ENCODE peak calls at places on chromosomes 16 and 17, in five cellular contexts. V is activated CD8-positive, alpha-beta T cell treated with anti-CD3 and anti-CD28 coated beads for 36 hours; Z is adrenal gland; F is right atrium auricular region; A is astrocyte of the spinal cord. I is an unnamed sample.
A peak's percentile ranks its signal among the peaks of the same experiment; 100 is the strongest.

GRCh38 chr16:57882797-57883196 is 80.5 kb upstream of the KIFC3 start:
- DNase-seq in V (no peak), Z (no peak), F (no peak), A (peak; percentile 33), I (peak; percentile 7)

GRCh38 chr17:76716146-76716833 is 5.5 kb upstream of the MXRA7 start:
- DNase-seq in V (peak; percentile 93), Z (no peak), F (peak; percentile 95), A (peak; percentile 98), I (peak; percentile 99)

GRCh38 chr17:30586818-30587595 is 109.8 kb downstream of the GOSR1 start:
- DNase-seq in V (peak; percentile 21), Z (peak; percentile 25), F (no peak), A (peak; percentile 46), I (peak; percentile 78)

GRCh38 chr16:49720225-49720624 is 135.7 kb downstream of the ZNF423 start:
- DNase-seq in V (no peak), Z (no peak), F (no peak), A (no peak), I (no peak)

GRCh38 chr17:9421525-9421924 is 154.1 kb downstream of the STX8 start:
- DNase-seq in V (no peak), Z (no peak), F (no peak), A (no peak), I (no peak)

GRCh38 chr17:42950044-42950783 is 14.0 kb downstream of the AARSD1 start:
- DNase-seq in V (no peak), Z (no peak), F (no peak), A (no peak), I (no peak)

GRCh38 chr16:60642956-60643355 is 1393.3 kb downstream of the CDH8 start:
- DNase-seq in V (no peak), Z (no peak), F (no peak), A (peak; percentile 82), I (no peak)

GRCh38 chr16:51146256-51146924 is 4.7 kb downstream of the SALL1 start:
- DNase-seq in V (no peak), Z (no peak), F (no peak), A (peak; percentile 77), I (peak; percentile 47)

DNA sequence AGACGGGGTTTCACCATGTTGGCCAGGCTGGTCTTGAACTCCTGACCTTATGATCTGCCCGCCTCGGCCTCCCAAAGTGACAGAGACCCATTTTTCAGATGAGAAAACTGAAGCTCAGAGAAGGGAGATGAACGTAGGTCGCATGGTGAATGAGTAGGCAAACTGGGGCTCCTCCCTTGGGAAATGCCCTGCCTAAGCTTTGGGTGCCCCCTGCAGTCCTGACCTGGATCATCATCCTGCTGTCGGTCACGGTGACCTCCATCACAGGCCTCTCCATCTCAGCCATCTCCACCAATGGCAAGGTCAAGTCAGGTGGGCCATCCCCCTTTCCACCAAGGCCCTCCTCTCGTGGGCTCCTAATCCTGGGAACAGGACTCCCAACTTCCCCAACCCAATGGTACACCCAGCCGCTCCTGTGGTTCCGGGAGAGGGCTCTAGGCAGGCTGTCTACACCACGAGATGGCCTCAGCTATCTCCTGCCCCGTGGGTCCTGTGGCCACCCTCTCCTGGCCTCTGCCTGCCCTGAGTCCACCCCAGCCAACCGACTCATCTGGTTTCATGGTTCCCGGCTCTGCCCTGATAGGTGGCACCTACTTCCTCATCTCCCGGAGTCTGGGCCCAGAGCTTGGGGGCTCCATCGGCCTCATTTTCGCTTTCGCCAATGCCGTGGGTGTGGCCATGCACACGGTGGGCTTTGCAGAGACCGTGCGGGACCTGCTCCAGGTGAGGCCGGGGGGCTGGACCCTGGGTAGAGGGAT is 4.7 kb downstream of the SLC12A3 start:
- DNase-seq in V (peak; percentile 69), Z (no peak), F (no peak), A (no peak), I (peak; percentile 17)
- TF ChIP-seq CTCF in V (no peak), Z (no peak), F (no peak), A (peak; percentile 25), I (peak; percentile 59)

GRCh38 chr17:61658183-61658582 is 67.2 kb upstream of the NACA2 start:
- DNase-seq in V (no peak), Z (no peak), F (no peak), A (no peak), I (no peak)
- TF ChIP-seq CTCF in V (no peak), Z (no peak), F (no peak), A (no peak), I (no peak)

GRCh38 chr16:69397821-69398521 is 12.2 kb upstream of the TERF2 start:
- DNase-seq in V (no peak), Z (peak; percentile 75), F (peak; percentile 66), A (peak; percentile 81), I (peak; percentile 72)
- TF ChIP-seq CTCF in V (peak; percentile 24), Z (peak; percentile 84), F (peak; percentile 74), A (peak; percentile 77), I (peak; percentile 76)

DNA sequence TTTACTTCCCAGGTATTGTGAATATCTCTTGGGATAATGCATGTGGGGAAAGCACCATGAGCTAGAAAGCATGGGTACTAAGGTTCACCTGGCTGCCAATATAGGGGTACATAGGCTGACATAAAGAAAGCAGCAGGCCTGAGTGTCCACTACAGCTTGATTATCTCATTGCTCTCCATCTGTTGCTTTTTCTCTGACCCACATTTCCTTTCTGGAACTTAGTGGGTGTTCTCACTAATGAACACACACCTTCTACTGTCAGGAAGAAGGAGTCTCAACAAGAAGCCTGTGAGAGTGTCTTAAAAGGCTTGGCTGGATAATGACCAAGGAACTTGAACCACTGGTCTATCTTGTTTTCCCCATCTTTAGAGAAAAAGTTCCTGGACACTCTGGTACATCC is 62.5 kb downstream of the CA10 start:
- DNase-seq in V (no peak), Z (no peak), F (no peak), A (no peak), I (no peak)
- TF ChIP-seq CTCF in V (no peak), Z (no peak), F (no peak), A (no peak), I (no peak)

GRCh38 chr16:72689851-72690250 is 358.1 kb downstream of the ZFHX3 start:
- DNase-seq in V (no peak), Z (no peak), F (no peak), A (no peak), I (no peak)
- TF ChIP-seq CTCF in V (no peak), Z (no peak), F (no peak), A (peak; percentile 12), I (no peak)

GRCh38 chr17:58960068-58960467 is 146.6 kb downstream of the TRIM37 start:
- DNase-seq in V (no peak), Z (no peak), F (no peak), A (peak; percentile 78), I (peak; percentile 92)
- TF ChIP-seq CTCF in V (no peak), Z (peak; percentile 24), F (no peak), A (peak; percentile 47), I (peak; percentile 66)

DNA sequence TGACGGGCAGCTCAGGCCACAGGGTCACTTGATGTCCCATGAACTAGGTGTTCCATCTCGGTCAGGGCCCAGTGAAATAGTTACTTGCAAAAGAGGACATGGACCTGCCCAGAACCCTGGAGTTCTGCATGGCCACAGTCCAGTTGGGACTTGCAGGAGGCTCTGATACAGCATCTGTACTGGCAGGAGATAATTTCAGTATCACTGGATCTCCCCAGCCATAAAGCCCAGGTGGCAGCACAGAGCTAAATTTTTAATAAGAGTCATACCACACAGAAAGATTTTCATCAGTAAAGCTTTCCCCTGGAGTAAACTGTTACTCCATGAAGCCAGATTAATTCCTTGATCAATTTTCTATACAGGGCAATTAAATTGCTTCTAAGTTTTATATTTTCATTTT is 18.0 kb upstream of the SLC16A5 start:
- DNase-seq in V (peak; percentile 35), Z (no peak), F (no peak), A (no peak), I (peak; percentile 55)
- TF ChIP-seq CTCF in V (no peak), Z (peak; percentile 40), F (peak; percentile 50), A (peak; percentile 42), I (peak; percentile 69)

DNA sequence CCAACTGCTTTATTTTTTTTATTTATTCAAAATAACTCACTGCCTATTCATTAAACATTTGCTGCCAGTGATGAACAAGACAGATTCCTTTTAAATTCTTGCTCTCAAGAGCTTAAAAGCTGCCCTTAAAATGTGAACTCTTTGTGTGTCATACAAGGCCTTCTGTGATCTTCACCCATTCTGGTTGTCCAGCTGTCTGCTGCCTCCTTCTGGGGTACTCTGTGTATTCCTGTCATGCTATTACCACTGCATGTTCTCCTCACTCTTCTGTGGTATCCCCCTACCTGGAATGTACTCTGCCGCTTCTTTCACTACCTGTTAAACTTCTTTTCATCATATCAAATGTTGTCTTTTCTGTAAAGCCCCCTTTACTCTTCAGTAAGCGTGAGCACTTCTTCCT is 165.8 kb downstream of the CHD9 start:
- DNase-seq in V (peak; percentile 26), Z (no peak), F (no peak), A (peak; percentile 26), I (peak; percentile 70)
- TF ChIP-seq CTCF in V (peak; percentile 21), Z (peak; percentile 38), F (peak; percentile 45), A (peak; percentile 21), I (peak; percentile 68)

GRCh38 chr17:37220609-37220953 is 155.2 kb upstream of the C17orf78 start:
- DNase-seq in V (peak; percentile 43), Z (no peak), F (no peak), A (peak; percentile 40), I (peak; percentile 46)
- TF ChIP-seq CTCF in V (no peak), Z (no peak), F (peak; percentile 42), A (peak; percentile 71), I (peak; percentile 78)

GRCh38 chr17:34443832-34444469 is 80.9 kb upstream of the CCL1 start:
- DNase-seq in V (peak; percentile 14), Z (peak; percentile 22), F (no peak), A (no peak), I (no peak)
- TF ChIP-seq CTCF in V (peak; percentile 40), Z (peak; percentile 25), F (peak; percentile 50), A (no peak), I (peak; percentile 26)

I was measured in HFFc6.